ENCODE peak calls at places on chromosomes 2 and 18, in seven cellular contexts. A, N, W, V, F, J and Z are unnamed samples.

GRCh38 chr2:224882291-224883171 is 159.7 kb downstream of the DOCK10 start:
- DNase-seq in V (no peak), A (peak; percentile 70), N (no peak), F (peak; percentile 79), W (no peak), J (peak; percentile 82), Z (no peak)

GRCh38 chr2:15912203-15912602 is 28.1 kb upstream of the MYCN start:
- DNase-seq in F (no peak), N (no peak), V (no peak), J (peak; percentile 88), W (no peak), A (peak; percentile 76), Z (peak; percentile 23)

GRCh38 chr2:193847140-193847539 is 1652.4 kb upstream of the TMEFF2 start:
- DNase-seq in F (no peak), J (peak; percentile 95), V (no peak), N (no peak), W (no peak), A (no peak), Z (no peak)

GRCh38 chr18:66558773-66559172 is 45.1 kb downstream of the CDH19 start:
- DNase-seq in J (no peak), A (no peak), N (no peak), F (no peak), V (no peak), W (no peak), Z (no peak)

GRCh38 chr18:78771496-78772368 is 207.9 kb upstream of the SALL3 start:
- DNase-seq in W (no peak), A (no peak), F (no peak), N (no peak), V (no peak), J (no peak), Z (no peak)

GRCh38 chr2:241112592-241112991 is 10.5 kb upstream of the MTERF4 start:
- DNase-seq in V (no peak), N (no peak), W (no peak), J (no peak), A (no peak), F (no peak), Z (no peak)

GRCh38 chr2:230323385-230324106 is 3.4 kb upstream of the SP140L start:
- DNase-seq in V (no peak), A (peak; percentile 45), J (no peak), F (peak; percentile 19), W (no peak), N (peak; percentile 22), Z (no peak)

GRCh38 chr2:158131919-158132566 is 30.4 kb downstream of the UPP2 start:
- DNase-seq in F (no peak), W (no peak), V (no peak), A (peak; percentile 43), N (no peak), J (no peak), Z (no peak)

GRCh38 chr2:230441188-230441897 is 25.3 kb downstream of the SP100 start:
- DNase-seq in N (peak; percentile 8), F (no peak), V (no peak), W (no peak), J (peak; percentile 82), A (no peak), Z (no peak)

GRCh38 chr2:239477606-239478005 is 76.8 kb upstream of the HDAC4 start:
- DNase-seq in A (no peak), F (no peak), N (no peak), J (no peak), W (no peak), V (no peak), Z (no peak)

GRCh38 chr18:50143295-50143694 is 51.7 kb downstream of the MYO5B start:
- DNase-seq in V (no peak), F (no peak), N (no peak), J (no peak), A (no peak), W (no peak), Z (no peak)

GRCh38 chr2:27871805-27872204 is 18.4 kb downstream of the RBKS start:
- DNase-seq in W (no peak), A (peak; percentile 18), N (peak; percentile 94), F (peak; percentile 21), J (no peak), V (no peak), Z (no peak)

GRCh38 chr2:146734042-146734715 is 1110.7 kb upstream of the ACVR2A start:
- DNase-seq in F (peak; percentile 85), A (peak; percentile 52), V (no peak), N (peak; percentile 25), W (no peak), J (peak; percentile 71), Z (peak; percentile 11)

GRCh38 chr2:38697116-38697840 is 31.4 kb downstream of the GALM start:
- DNase-seq in W (no peak), J (no peak), V (no peak), N (no peak), A (no peak), F (no peak), Z (no peak)

GRCh38 chr2:101047075-101047766 is 45.1 kb downstream of the RPL31 start:
- DNase-seq in A (peak; percentile 42), W (no peak), N (no peak), F (no peak), J (peak; percentile 79), V (no peak), Z (peak; percentile 63)

GRCh38 chr2:12728221-12728777 is 11.6 kb downstream of the TRIB2 start:
- DNase-seq in W (peak; percentile 30), F (peak; percentile 39), V (no peak), A (no peak), J (no peak), N (no peak), Z (no peak)

GRCh38 chr2:48036312-48036711 is 130.0 kb upstream of the FBXO11 start:
- DNase-seq in F (no peak), N (no peak), A (no peak), J (no peak), V (no peak), W (no peak), Z (no peak)

GRCh38 chr2:162629499-162629898 is 209.1 kb downstream of the KCNH7 start:
- DNase-seq in N (no peak), V (no peak), W (no peak), A (no peak), F (no peak), J (no peak), Z (no peak)

GRCh38 chr18:46424898-46425297 is 232.1 kb downstream of the LOXHD1 start:
- DNase-seq in J (no peak), V (no peak), F (no peak), W (no peak), N (no peak), A (no peak), Z (no peak)

GRCh38 chr18:35267161-35267651 is 22.8 kb downstream of the ZSCAN30 start:
- DNase-seq in W (peak; percentile 33), N (peak; percentile 84), F (no peak), V (peak; percentile 91), J (peak; percentile 66), A (no peak), Z (no peak)

GRCh38 chr2:29039718-29040480 is 34.4 kb downstream of the PCARE start:
- DNase-seq in V (no peak), A (no peak), J (no peak), N (no peak), F (no peak), W (no peak), Z (no peak)

GRCh38 chr2:62578837-62579640 is 73.0 kb upstream of the TMEM17 start:
- DNase-seq in N (no peak), V (no peak), J (peak; percentile 21), W (no peak), F (no peak), A (peak; percentile 96), Z (no peak)

GRCh38 chr2:122755281-122755780 is 999.9 kb downstream of the TSN start:
- DNase-seq in V (no peak), A (no peak), N (no peak), W (no peak), J (peak; percentile 34), F (no peak), Z (no peak)

GRCh38 chr2:112644155-112644932 is 1.4 kb upstream of the SLC20A1 start:
- DNase-seq in V (no peak), A (peak; percentile 53), N (no peak), W (no peak), F (no peak), J (no peak), Z (no peak)

GRCh38 chr2:112644933-112645395 is 775 bp upstream of the SLC20A1 start:
- DNase-seq in V (no peak), F (no peak), N (no peak), W (no peak), J (peak; percentile 66), A (no peak), Z (no peak)

GRCh38 chr2:112646791-112647720 is 1.3 kb downstream of the SLC20A1 start:
- DNase-seq in V (no peak), N (peak; percentile 66), A (peak; percentile 32), F (peak; percentile 60), J (peak; percentile 29), W (no peak), Z (no peak)

GRCh38 chr2:112646102-112646719 is 472 bp downstream of the SLC20A1 start:
- DNase-seq in F (no peak), A (no peak), N (peak; percentile 81), W (peak; percentile 35), J (peak; percentile 33), V (no peak), Z (no peak)

GRCh38 chr2:112645396-112646101 is at the start of gene SLC20A1:
- DNase-seq in J (peak; percentile 91), V (peak; percentile 95), W (peak; percentile 97), A (peak; percentile 94), N (peak; percentile 98), F (peak; percentile 99), Z (peak; percentile 86)
- TF ChIP-seq POLR2A in J (peak; percentile 98), V (peak; percentile 98), W (peak; percentile 98), A (peak; percentile 95), N (peak; percentile 99), F (peak; percentile 96), Z (peak; percentile 91)

GRCh38 chr2:30225131-30225762 is 6.1 kb upstream of the LBH start:
- DNase-seq in N (peak; percentile 77), A (no peak), V (no peak), J (peak; percentile 64), F (no peak), W (no peak), Z (peak; percentile 38)
- TF ChIP-seq POLR2A in N (peak; percentile 64), A (no peak), V (no peak), J (no peak), F (no peak), W (no peak), Z (no peak)

GRCh38 chr18:57819671-57820460 is 16.8 kb upstream of the ATP8B1 start:
- DNase-seq in W (no peak), A (peak; percentile 68), J (peak; percentile 99), F (no peak), N (peak; percentile 96), V (no peak), Z (peak; percentile 32)
- TF ChIP-seq POLR2A in W (no peak), A (no peak), J (peak; percentile 43), F (no peak), N (no peak), V (no peak), Z (no peak)

GRCh38 chr18:12155996-12156395 is 62.4 kb downstream of the ANKRD62 start:
- DNase-seq in V (no peak), F (no peak), A (no peak), W (no peak), N (no peak), J (no peak), Z (no peak)

GRCh38 chr18:12154356-12154755 is 60.7 kb downstream of the ANKRD62 start:
- DNase-seq in N (no peak), J (no peak), V (no peak), A (no peak), F (peak; percentile 42), W (no peak), Z (no peak)

GRCh38 chr18:12165038-12165768 is 71.6 kb downstream of the ANKRD62 start:
- DNase-seq in F (no peak), N (no peak), A (no peak), V (no peak), J (no peak), W (no peak), Z (no peak)

GRCh38 chr18:12159446-12159845 is 65.8 kb downstream of the ANKRD62 start:
- DNase-seq in F (no peak), J (no peak), V (no peak), W (no peak), N (no peak), A (peak; percentile 0), Z (peak; percentile 13)
- TF ChIP-seq POLR2A in F (no peak), J (no peak), V (no peak), W (no peak), N (no peak), A (no peak), Z (no peak)